ENCODE peak calls at places on chromosomes 11 and 22, in nine cellular contexts. P is uterus, J is neural crest cell, D is esophagus squamous epithelium, Q is sigmoid colon, K is astrocyte of the spinal cord, N is keratinocyte, T is IMR-90, Y is PC-3. Z is an unnamed sample.

GRCh38 chr22:27987557-27987956 is 68.5 kb upstream of the PITPNB start:
- DNase-seq in Y (no peak), P (no peak), N (no peak), J (no peak), D (no peak), T (peak; percentile 93), K (peak; percentile 87), Q (peak; percentile 42), Z (peak; percentile 18)

GRCh38 chr22:27983361-27983791 is 64.3 kb upstream of the PITPNB start:
- DNase-seq in T (no peak), P (peak; percentile 16), D (no peak), Q (no peak), N (no peak), K (no peak), Y (no peak), J (no peak), Z (no peak)

GRCh38 chr11:8631395-8632110 is 37.5 kb upstream of the STK33 start:
- DNase-seq in D (no peak), Y (peak; percentile 4), Q (no peak), N (peak; percentile 9), K (peak; percentile 87), T (peak; percentile 93), P (peak; percentile 65), J (no peak), Z (peak; percentile 67)

GRCh38 chr11:17606206-17607082 is 59.4 kb downstream of the OTOG start:
- DNase-seq in J (no peak), K (no peak), Y (no peak), T (no peak), N (no peak), D (no peak), Q (no peak), P (no peak), Z (no peak)

GRCh38 chr11:45577755-45578154 is 87.7 kb downstream of the CHST1 start:
- DNase-seq in D (no peak), Y (no peak), K (no peak), N (no peak), J (no peak), P (no peak), Q (no peak), T (no peak), Z (no peak)

GRCh38 chr22:19598054-19598855 is 74.0 kb upstream of the CLDN5 start:
- DNase-seq in K (no peak), J (no peak), D (no peak), Y (peak; percentile 43), P (no peak), Q (no peak), T (no peak), N (no peak), Z (no peak)

GRCh38 chr11:1760351-1761109 is 3.2 kb downstream of the CTSD start:
- DNase-seq in P (peak; percentile 60), J (no peak), Y (peak; percentile 3), N (no peak), Q (peak; percentile 92), T (peak; percentile 52), D (no peak), K (no peak), Z (peak; percentile 67)

GRCh38 chr11:75421902-75422247 is 11.1 kb downstream of the KLHL35 start:
- DNase-seq in Q (no peak), J (no peak), Y (no peak), N (no peak), T (no peak), D (no peak), K (no peak), P (no peak), Z (no peak)

GRCh38 chr11:77047007-77047927 is 13.1 kb downstream of the B3GNT6 start:
- DNase-seq in T (peak; percentile 91), P (peak; percentile 93), D (peak; percentile 61), K (peak; percentile 95), N (peak; percentile 73), J (peak; percentile 62), Y (peak; percentile 99), Q (peak; percentile 89), Z (peak; percentile 93)

GRCh38 chr11:29538339-29539036 is 478.3 kb downstream of the KCNA4 start:
- DNase-seq in P (no peak), D (no peak), T (no peak), Q (no peak), J (no peak), Y (no peak), N (no peak), K (no peak), Z (no peak)

DNA sequence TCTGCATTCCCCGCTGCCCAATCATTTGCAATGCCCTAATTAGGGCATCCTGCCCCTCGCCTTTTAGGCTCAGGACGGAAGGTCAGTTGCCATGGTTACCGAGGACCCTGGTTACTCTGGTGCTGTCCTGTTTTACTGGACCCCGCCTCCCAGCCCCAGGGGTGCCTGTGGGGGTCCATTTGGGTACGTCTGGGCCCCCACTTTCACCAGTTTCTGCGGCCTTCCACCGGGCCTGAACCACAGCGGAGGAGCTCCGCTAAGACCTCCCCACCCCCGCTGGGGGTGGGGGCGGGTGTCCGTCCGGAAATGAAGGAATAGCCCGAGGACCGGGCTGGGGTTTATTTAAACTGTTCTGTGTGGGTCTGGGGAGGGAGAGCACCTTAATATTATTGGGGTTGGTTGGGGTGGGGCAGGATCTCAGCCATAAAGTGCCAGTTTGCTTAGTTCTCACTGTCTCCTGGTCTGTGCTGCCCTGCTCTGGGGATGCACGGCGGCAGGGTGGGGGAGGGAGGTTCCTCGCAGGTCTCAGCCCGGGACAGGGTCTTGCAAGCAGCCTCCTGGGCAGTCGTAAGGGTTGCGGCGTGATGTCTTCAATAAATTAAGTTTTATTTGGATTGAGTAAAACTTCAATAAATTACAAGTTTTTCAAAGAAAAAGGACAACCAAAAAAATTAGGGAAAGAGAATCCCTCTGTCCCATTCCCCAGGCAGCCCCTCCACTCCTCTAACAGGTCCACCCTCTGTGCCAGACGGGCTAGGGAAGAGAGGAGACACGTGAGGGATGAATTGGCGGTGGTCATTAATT is 5.3 kb downstream of the PHOX2A start:
- DNase-seq in D (no peak), T (no peak), Y (no peak), K (no peak), J (no peak), Q (peak; percentile 72), P (no peak), N (no peak), Z (no peak)
- TF ChIP-seq CTCF in D (no peak), T (no peak), Y (no peak), K (no peak), J (no peak), Q (peak; percentile 10), P (no peak), N (no peak), Z (peak; percentile 48)

GRCh38 chr11:62976109-62976508 is 8.7 kb downstream of the SLC22A6 start:
- DNase-seq in Y (no peak), K (no peak), P (no peak), J (no peak), T (no peak), Q (no peak), N (no peak), D (no peak), Z (no peak)

GRCh38 chr11:62980133-62980760 is 4.5 kb downstream of the SLC22A6 start:
- DNase-seq in K (no peak), D (no peak), Y (peak; percentile 32), T (peak; percentile 3), N (no peak), P (no peak), J (no peak), Q (no peak), Z (no peak)

DNA sequence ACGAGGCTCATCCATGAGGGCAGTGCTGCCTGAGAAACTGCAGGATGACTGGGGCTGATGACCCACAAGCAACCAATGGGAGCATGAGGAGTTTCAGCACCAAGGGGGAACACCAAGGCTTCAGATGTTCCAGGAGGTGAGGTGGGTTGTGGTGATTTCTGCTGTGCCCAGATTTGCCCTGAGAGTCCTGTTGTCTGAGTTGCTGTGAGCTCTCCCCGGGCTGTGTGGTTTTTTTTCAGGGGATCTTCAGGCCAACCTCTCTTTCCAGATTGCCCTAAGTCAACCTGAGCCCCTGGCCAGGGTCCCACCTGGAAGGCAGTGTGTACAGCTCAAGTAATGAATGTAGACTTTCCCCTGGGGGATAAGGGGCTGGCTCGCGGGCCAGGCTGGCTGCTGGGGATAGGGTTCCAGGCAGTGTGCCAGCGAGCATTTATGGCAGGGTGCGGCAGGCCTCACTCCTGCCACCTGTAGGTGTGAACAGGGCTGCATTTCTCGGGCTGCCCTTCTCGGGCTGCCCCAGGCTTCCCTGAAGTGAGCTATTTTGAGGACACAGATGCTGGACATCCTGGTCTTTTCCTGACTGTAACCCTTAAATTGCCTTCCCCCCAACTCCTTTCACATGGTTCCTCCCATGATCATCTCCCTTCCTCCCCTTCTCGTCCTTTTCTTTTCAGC is 9.8 kb downstream of the SLC22A6 start:
- DNase-seq in J (no peak), N (no peak), D (no peak), P (no peak), K (no peak), T (no peak), Q (peak; percentile 54), Y (peak; percentile 55), Z (no peak)
- TF ChIP-seq CTCF in J (peak; percentile 56), N (peak; percentile 56), D (no peak), P (no peak), K (peak; percentile 36), T (peak; percentile 8), Q (no peak), Y (peak; percentile 68), Z (peak; percentile 65)

DNA sequence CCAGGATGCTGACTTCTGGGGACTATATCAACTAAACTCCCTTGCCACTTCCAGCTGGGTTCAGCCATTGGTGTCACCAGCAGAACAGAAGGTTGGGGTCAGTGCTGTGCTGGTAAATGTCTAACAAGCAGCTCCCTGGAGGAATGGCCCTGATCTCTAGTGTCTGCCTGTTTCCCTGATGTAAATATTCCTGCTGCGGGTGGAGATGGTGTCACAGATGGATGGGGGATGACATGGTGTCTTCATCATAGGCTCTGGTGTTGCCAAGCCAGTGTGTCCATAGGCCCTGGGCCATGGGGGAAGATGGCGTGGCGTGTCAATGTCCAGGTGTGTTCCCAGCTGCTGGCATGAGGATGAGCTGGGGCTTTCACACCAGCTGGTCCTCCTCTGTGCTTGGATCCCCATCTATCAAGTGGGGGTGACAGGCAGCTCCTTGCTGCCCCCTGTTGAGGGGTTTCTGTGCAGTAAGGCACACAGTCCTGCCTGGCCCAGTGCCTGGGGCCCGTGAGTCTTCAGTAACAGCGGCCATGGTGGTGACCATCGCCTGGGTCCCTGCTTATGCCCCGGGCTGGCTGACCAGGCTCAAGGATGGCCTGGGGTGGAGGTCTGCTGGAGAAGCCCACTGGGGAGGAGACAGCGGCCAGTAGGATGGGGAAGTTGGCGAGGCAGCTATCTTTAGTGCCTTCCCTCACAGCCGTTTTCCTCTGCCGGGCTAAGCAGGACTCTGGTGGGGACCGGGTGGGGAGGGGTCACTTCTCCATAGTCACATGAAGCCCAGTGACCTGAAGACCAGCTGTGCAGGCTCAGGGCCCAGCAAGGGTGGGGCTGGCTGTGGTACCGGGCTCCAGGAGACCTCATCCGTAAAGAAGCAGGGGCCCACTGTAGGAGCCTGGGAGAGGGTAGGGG is 12.7 kb downstream of the RPL3 start:
- DNase-seq in K (no peak), J (no peak), T (no peak), P (no peak), Q (no peak), D (no peak), N (no peak), Y (peak; percentile 35), Z (peak; percentile 24)
- TF ChIP-seq CTCF in K (peak; percentile 34), J (peak; percentile 52), T (peak; percentile 40), P (no peak), Q (no peak), D (no peak), N (peak; percentile 50), Y (peak; percentile 47), Z (peak; percentile 68)

DNA sequence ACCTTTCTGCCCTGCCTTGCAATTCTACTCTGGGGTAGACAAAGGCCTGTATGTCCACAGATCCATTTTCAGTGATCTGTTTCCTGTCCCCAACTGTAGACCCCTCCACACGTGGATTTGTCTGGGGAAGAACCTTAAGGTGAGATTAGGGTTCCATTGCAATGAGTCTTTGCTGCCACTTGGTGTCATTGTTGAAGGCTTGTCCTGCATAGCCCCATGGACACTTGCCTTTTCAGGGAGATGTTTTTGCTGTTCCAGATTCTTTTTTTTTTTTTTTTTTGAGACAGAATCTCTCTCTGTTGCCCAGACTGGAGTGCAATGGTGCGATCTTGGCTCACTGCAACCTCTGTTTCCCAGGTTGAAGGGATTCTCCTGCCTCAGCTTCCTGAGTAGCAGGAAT is 21.8 kb downstream of the SERPING1 start:
- DNase-seq in P (no peak), Q (no peak), Y (no peak), J (no peak), D (no peak), T (no peak), K (no peak), N (no peak), Z (no peak)
- TF ChIP-seq CTCF in P (no peak), Q (no peak), Y (peak; percentile 40), J (peak; percentile 37), D (no peak), T (no peak), K (peak; percentile 15), N (peak; percentile 25), Z (no peak)

Z was measured in HFFc6.